ENCODE peak calls at places on chromosome 12, in four cellular contexts. F, E, W and U are unnamed samples.

GRCh38 chr12:126538888-126539287 is 1473.7 kb downstream of the AACS start:
- DNase-seq in F (no peak), W (no peak), E (no peak), U (no peak)

GRCh38 chr12:6872073-6873048 is 742 bp downstream of the SPSB2 start:
- DNase-seq in F (peak), W (peak), E (no peak), U (peak)

GRCh38 chr12:94032368-94032767 is 116.0 kb upstream of the PLXNC1 start:
- DNase-seq in F (no peak), E (no peak), W (no peak), U (no peak)

GRCh38 chr12:111581434-111582132 is 17.5 kb downstream of the ATXN2 start:
- DNase-seq in F (no peak), E (no peak), W (no peak), U (no peak)

GRCh38 chr12:97306121-97306520 is 156.5 kb upstream of the RMST start:
- DNase-seq in W (no peak), F (no peak), E (no peak), U (no peak)

GRCh38 chr12:53938276-53939140 is at the start of gene HOXC13:
- DNase-seq in E (peak), W (peak), F (peak), U (peak)

GRCh38 chr12:112422531-112422930 is 3.8 kb downstream of the PTPN11 start:
- DNase-seq in F (no peak), W (no peak), E (no peak), U (no peak)

GRCh38 chr12:92444763-92445162 is 258.0 kb upstream of the PLEKHG7 start:
- DNase-seq in W (no peak), E (no peak), F (no peak), U (no peak)

DNA sequence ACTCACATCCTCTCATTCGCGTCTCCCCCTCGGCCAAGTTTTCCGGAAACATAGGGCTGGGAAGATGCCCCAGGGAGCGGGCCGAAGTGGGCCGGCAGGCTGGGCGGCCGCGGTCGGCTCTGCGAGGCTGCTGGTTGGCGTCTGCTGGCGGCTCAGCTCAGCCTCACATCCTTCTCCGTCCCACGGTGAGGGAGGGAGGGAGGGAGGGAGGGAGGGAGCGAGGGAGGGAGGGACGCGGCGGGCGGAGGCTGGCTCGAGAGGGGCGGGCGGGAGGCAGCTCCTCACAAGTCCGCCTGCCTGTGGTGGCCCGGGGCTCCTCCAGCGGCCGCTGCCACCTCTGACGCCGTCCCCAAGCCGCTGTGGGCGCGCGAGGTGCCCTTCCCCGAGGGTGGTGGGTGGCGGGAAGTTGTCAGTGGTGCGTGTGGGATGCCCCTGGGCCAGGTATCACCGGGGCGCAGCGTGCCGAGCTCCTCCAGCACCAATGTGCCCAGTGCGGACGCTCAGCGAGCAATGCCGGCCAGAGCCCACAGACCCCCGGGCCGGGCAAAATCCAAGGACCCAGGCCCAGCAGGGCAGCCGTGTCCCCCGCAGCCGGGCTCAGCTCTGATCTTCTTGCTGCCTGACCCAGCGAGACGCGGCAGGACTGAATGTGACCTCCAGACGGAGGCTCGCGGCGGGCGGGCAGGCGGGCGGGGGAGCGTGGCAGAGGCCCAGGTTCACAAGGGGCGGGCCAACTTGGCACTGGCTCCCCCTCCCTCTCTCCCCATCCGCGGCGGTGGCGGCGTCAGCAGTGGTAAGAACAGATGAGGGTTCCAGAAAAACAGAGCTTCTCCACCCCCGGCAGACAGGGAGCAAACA is 94.0 kb downstream of the RFLNA start:
- DNase-seq in W (peak), E (no peak), F (no peak), U (no peak)
- TF ChIP-seq FOSL1 in W (no peak), E (no peak), F (no peak), U (no peak)

GRCh38 chr12:65878540-65878939 is 54.3 kb downstream of the HMGA2 start:
- DNase-seq in F (no peak), W (no peak), E (no peak), U (no peak)
- TF ChIP-seq MAX in F (no peak), W (no peak), E (no peak), U (no peak)

GRCh38 chr12:23001487-23001886 is 376.5 kb downstream of the ETNK1 start:
- DNase-seq in E (no peak), W (no peak), F (no peak), U (no peak)

GRCh38 chr12:23004473-23005020 is 379.6 kb downstream of the ETNK1 start:
- DNase-seq in W (peak), F (no peak), E (no peak), U (no peak)

GRCh38 chr12:23006413-23006812 is 381.4 kb downstream of the ETNK1 start:
- DNase-seq in E (no peak), F (no peak), W (no peak), U (no peak)

GRCh38 chr12:23005387-23005786 is 380.4 kb downstream of the ETNK1 start:
- DNase-seq in E (no peak), W (no peak), F (no peak), U (no peak)

DNA sequence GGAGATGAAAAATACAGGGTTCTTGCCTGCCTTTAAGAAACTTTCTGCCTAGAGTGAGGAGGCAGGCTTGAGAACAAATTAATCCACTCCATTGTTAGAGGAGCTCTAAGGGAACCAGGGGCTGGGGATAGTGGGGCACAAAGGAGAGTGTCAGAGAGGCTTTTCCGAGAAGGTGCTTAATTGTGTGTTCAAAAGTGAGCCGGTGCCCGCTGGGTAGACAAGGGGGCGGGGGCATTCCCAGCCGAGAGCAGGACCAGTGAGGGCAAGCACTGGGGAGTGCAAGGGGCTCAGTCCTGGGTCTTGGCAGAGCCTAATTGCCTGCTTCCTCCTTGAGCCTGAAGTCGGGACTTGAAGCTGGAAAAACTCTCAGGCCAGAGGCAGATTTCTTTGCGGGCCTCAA is 377.4 kb downstream of the ETNK1 start:
- DNase-seq in E (no peak), W (no peak), F (no peak), U (no peak)
- TF ChIP-seq FOSL1 in E (no peak), W (no peak), F (no peak), U (no peak)

GRCh38 chr12:22682663-22683062 is 57.7 kb downstream of the ETNK1 start:
- DNase-seq in F (no peak), W (no peak), E (no peak), U (no peak)

GRCh38 chr12:22683131-22683530 is 58.2 kb downstream of the ETNK1 start:
- DNase-seq in E (no peak), W (peak), F (no peak), U (no peak)

GRCh38 chr12:22687677-22688076 is 62.7 kb downstream of the ETNK1 start:
- DNase-seq in E (no peak), F (no peak), W (no peak), U (no peak)

GRCh38 chr12:22684124-22684523 is 59.2 kb downstream of the ETNK1 start:
- DNase-seq in F (no peak), W (no peak), E (no peak), U (no peak)

GRCh38 chr12:22684526-22685118 is 59.7 kb downstream of the ETNK1 start:
- DNase-seq in E (no peak), F (peak), W (peak), U (peak)
- TF ChIP-seq MAX in E (no peak), F (no peak), W (no peak), U (no peak)

DNA sequence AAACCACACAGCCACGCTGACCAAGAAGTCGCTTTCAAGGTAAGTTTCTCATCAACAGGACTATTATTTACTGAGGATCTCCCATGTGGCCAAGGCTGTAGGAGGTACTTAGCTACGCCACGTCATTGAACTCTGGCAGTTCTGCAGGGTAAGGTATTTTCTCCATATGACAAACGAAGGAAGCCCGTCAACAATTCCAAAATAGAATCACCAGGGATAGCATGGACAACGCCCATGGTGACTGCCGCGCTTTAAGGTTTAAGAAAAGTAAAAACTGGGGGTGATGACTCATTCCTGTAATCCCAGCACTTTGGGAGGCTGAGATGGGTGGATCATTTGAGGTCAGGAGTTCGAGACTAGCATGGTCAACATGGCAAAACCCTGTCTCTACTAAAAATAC is 28.6 kb downstream of the SSH1 start:
- DNase-seq in F (no peak), W (no peak), E (no peak), U (peak)
- TF ChIP-seq FOSL1 in F (peak), W (no peak), E (no peak), U (peak)